ENCODE peak calls at places on chromosomes 12 and 14, in five cellular contexts. W, G, D, V and A are unnamed samples.

GRCh38 chr12:116060765-116061164 is 216.7 kb downstream of the MED13L start:
- DNase-seq in W (no peak), G (no peak), D (no peak), V (no peak), A (no peak)

GRCh38 chr12:21972055-21972454 is 30.8 kb upstream of the ABCC9 start:
- DNase-seq in W (no peak), G (no peak), D (no peak), V (no peak), A (no peak)

GRCh38 chr12:105229446-105229845 is 6.5 kb downstream of the APPL2 start:
- DNase-seq in W (no peak), G (no peak), D (no peak), V (no peak), A (no peak)

GRCh38 chr14:99724196-99724891 is 40.2 kb downstream of the CYP46A1 start:
- DNase-seq in W (no peak), G (no peak), D (no peak), V (no peak), A (peak)

GRCh38 chr12:57993834-57994233 is 52.5 kb downstream of the ATP23 start:
- DNase-seq in W (no peak), G (no peak), D (no peak), V (no peak), A (no peak)

GRCh38 chr14:105525861-105526780 is at the start of gene TMEM121:
- DNase-seq in W (peak), G (no peak), D (no peak), V (peak), A (peak)

GRCh38 chr14:33728010-33728498 is 222.8 kb downstream of the EGLN3 start:
- DNase-seq in W (no peak), G (no peak), D (no peak), V (no peak), A (no peak)

GRCh38 chr12:132700212-132700913 is 10.3 kb upstream of the PGAM5 start:
- DNase-seq in W (no peak), G (no peak), D (peak), V (no peak), A (no peak)

GRCh38 chr12:52280796-52281560 is 6.5 kb downstream of the KRT86 start:
- DNase-seq in W (peak), G (peak), D (peak), V (peak), A (peak)

GRCh38 chr12:26369588-26369987 is 174.2 kb downstream of the SSPN start:
- DNase-seq in W (no peak), G (no peak), D (no peak), V (no peak), A (no peak)

GRCh38 chr12:127284021-127284420 is 982.9 kb upstream of the TMEM132C start:
- DNase-seq in W (no peak), G (no peak), D (no peak), V (no peak), A (no peak)

GRCh38 chr14:99995700-99996356 is 69.4 kb upstream of the EVL start:
- DNase-seq in W (peak), G (peak), D (peak), V (peak), A (no peak)

GRCh38 chr14:74261288-74261687 is 22.0 kb downstream of the VSX2 start:
- DNase-seq in W (no peak), G (no peak), D (no peak), V (no peak), A (no peak)

GRCh38 chr12:68080577-68080976 is 79.0 kb downstream of the IFNG start:
- DNase-seq in W (no peak), G (no peak), D (no peak), V (no peak), A (no peak)

GRCh38 chr14:101121399-101122113 is 218.0 kb upstream of the RTL1 start:
- DNase-seq in W (peak), G (peak), D (no peak), V (peak), A (no peak)

GRCh38 chr14:101118746-101119610 is 215.5 kb upstream of the RTL1 start:
- DNase-seq in W (no peak), G (peak), D (no peak), V (peak), A (peak)

GRCh38 chr14:101122114-101122854 is 218.8 kb upstream of the RTL1 start:
- DNase-seq in W (no peak), G (peak), D (no peak), V (peak), A (no peak)

GRCh38 chr14:101120636-101121398 is 217.3 kb upstream of the RTL1 start:
- DNase-seq in W (peak), G (peak), D (no peak), V (peak), A (no peak)

GRCh38 chr14:101119830-101120571 is 216.5 kb upstream of the RTL1 start:
- DNase-seq in W (peak), G (peak), D (no peak), V (no peak), A (no peak)
- TF ChIP-seq CTCF in W (no peak), G (no peak), D (no peak), V (no peak), A (peak)

GRCh38 chr12:122866950-122867607 is 28.8 kb downstream of the VPS37B start:
- DNase-seq in W (no peak), G (no peak), D (no peak), V (peak), A (no peak)

GRCh38 chr12:122867701-122868461 is 28.0 kb downstream of the VPS37B start:
- DNase-seq in W (peak), G (no peak), D (no peak), V (peak), A (no peak)

GRCh38 chr12:122864894-122865253 is 29.6 kb downstream of the HIP1R start:
- DNase-seq in W (no peak), G (no peak), D (no peak), V (no peak), A (no peak)

GRCh38 chr12:122866379-122866778 is 29.5 kb downstream of the VPS37B start:
- DNase-seq in W (peak), G (no peak), D (no peak), V (no peak), A (no peak)

GRCh38 chr12:122865268-122866231 is 30.3 kb downstream of the HIP1R start:
- DNase-seq in W (peak), G (no peak), D (no peak), V (peak), A (no peak)
- TF ChIP-seq CTCF in W (peak), G (no peak), D (peak), V (peak), A (peak)

DNA sequence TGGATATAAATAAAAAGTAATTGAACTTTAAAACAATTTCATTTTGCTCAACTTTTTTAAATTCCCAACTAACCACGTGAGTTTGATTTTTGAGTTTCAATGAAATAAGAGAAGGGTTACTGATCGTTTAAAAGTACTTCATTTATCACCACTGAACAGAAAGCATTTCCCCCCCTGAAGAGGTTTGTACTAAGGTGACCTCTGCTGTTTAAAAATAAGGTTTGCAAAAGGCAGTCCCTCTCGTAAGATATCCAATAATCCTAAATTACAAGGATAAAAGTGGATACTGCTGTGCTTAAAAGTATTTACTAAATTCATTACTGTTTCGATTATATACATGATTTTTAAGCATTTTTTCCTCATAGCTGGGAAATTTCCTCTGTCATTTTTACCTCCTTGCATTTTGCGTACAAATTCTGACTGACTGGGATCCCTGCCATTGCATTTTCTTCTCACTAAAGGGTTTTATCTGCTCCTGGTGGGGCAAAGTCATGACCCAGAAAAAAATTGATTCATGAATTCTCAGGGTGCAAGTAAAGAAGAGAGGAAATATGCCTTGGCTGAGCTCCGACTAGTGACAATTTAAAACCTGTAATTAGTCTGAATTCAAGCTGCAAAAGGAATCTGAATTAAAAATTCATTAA is 463.8 kb downstream of the PRKD1 start:
- DNase-seq in W (no peak), G (no peak), D (no peak), V (no peak), A (no peak)
- TF ChIP-seq CTCF in W (no peak), G (no peak), D (no peak), V (no peak), A (peak)

DNA sequence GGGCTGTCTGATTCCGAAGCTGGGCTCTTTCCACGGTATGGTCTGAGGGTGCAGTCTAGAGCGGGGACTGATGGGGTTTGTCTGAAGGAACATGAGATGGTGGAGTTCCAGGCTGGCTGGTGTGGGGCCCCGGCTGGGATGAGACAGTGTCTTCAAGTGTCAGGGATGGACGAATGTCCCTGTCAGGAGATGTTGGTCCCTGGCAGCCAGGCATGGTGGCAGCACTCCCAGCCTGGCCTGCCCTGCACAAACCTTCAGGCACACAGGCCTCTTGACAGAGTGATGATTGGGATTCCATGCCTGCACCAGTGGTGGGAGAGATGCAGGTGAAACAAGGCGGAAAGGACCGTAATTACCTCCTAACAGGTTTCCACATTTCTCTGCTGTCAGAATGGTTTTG is 221.9 kb downstream of the CACNA1C start:
- DNase-seq in W (no peak), G (no peak), D (no peak), V (no peak), A (no peak)
- TF ChIP-seq CTCF in W (no peak), G (no peak), D (no peak), V (no peak), A (no peak)

DNA sequence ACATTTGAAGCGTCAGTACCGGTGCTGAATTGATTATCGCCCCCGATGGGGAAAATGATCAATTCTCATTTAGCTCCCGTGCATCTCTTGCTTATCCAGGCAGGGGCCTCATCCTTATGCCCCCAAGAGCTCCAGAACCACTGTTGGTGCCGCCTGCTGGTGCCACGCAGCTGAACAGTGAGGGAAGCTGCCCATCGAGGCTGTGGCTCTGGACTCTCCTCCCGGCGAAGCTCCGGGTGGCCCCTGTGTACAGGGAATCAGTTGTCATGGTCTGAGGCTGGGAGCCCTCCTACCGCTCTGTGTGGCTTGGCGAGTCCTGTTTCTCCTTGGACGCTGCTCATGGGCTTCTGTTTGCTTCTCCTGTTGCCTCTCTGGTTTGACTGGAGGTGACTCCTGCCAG is 4.7 kb downstream of the KIF26A start:
- DNase-seq in W (no peak), G (no peak), D (no peak), V (no peak), A (no peak)
- TF ChIP-seq CTCF in W (no peak), G (no peak), D (no peak), V (no peak), A (no peak)

GRCh38 chr12:2853626-2854025 is 3.2 kb downstream of the TEX52 start:
- DNase-seq in W (peak), G (peak), D (no peak), V (peak), A (peak)
- TF ChIP-seq CTCF in W (peak), G (peak), D (peak), V (peak), A (peak)

DNA sequence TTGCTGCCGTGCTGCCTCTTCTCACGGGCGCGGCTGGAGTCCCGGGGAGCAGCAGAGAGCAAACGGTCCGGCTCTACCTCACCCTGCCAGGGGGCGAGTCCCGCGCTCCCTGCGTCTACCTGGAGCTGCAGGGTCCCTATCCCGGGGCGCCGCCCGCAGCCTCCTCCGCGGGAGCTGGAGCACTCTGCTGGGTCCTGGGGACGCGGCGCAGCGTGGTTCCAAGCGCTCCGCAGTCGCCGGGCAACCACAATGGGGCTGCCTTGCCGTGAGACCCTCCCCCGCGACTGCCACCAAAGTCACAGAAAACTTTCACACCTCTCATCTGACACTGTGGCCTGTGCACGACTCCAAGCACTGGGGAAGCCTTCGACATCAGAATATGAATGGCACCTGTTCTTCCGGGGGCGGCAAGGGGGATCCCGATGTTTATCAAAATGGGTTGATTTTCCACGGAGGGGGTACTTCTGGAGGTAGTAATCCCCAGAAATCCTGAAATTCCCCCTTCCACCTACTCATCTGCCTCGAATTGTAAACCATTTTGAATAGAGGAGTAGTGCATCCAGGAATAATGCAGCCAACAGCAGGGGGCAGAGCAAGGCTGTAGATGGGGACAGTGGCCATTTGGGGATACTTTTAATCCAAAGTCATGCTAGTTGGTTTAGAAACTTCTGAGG is at the start of gene C12orf42:
- DNase-seq in W (peak), G (no peak), D (peak), V (no peak), A (no peak)
- TF ChIP-seq CTCF in W (peak), G (no peak), D (peak), V (no peak), A (peak)

GRCh38 chr14:39988939-39989338 is 556.7 kb upstream of the FBXO33 start:
- DNase-seq in W (no peak), G (no peak), D (peak), V (no peak), A (no peak)
- TF ChIP-seq CTCF in W (peak), G (no peak), D (peak), V (peak), A (peak)